ENCODE peak calls at places on chromosomes 13 and 19, in nine cellular contexts. W, M, J, G, A, R, N, Q and O are unnamed samples.

GRCh38 chr19:46606681-46607440 is 5.7 kb downstream of the CALM3 start:
- DNase-seq in J (no peak), G (no peak), W (no peak), A (no peak), Q (no peak), R (no peak), N (no peak), M (no peak), O (peak)

GRCh38 chr19:18119243-18120105 is 21.9 kb downstream of the MAST3 start:
- DNase-seq in A (no peak), M (no peak), Q (no peak), W (no peak), R (no peak), G (no peak), N (no peak), J (no peak), O (no peak)

GRCh38 chr13:27044837-27045570 is 126.6 kb downstream of the USP12 start:
- DNase-seq in A (no peak), J (no peak), M (no peak), Q (no peak), N (no peak), G (no peak), W (peak), R (no peak), O (no peak)

GRCh38 chr19:32018014-32018413 is 327.4 kb upstream of the ZNF507 start:
- DNase-seq in N (no peak), M (no peak), R (no peak), Q (peak), G (no peak), J (no peak), A (no peak), W (no peak), O (peak)

GRCh38 chr19:40805258-40805868 is 6.4 kb downstream of the EGLN2 start:
- DNase-seq in Q (no peak), N (no peak), A (no peak), W (no peak), R (no peak), M (no peak), J (no peak), G (no peak), O (no peak)

GRCh38 chr19:46946090-46946489 is 73.5 kb upstream of the NPAS1 start:
- DNase-seq in W (no peak), G (no peak), A (no peak), J (no peak), Q (no peak), N (peak), M (no peak), R (no peak), O (no peak)

GRCh38 chr13:89891416-89891815 is 1456.1 kb upstream of the MIR17HG start:
- DNase-seq in Q (no peak), N (no peak), R (no peak), J (no peak), G (no peak), A (no peak), W (no peak), M (no peak), O (no peak)

GRCh38 chr19:44728178-44728577 is 20.3 kb upstream of the BCL3 start:
- DNase-seq in J (no peak), W (no peak), N (no peak), M (no peak), Q (no peak), G (no peak), A (no peak), R (no peak), O (no peak)

GRCh38 chr19:49502866-49503581 is 6.8 kb downstream of the RPS11 start:
- DNase-seq in N (peak), W (no peak), A (peak), R (peak), G (peak), J (no peak), Q (no peak), M (peak), O (peak)

GRCh38 chr13:40589285-40590109 is 76.9 kb downstream of the FOXO1 start:
- DNase-seq in W (peak), R (no peak), N (no peak), J (no peak), Q (no peak), A (no peak), G (peak), M (peak), O (peak)

GRCh38 chr19:54431255-54431838 is 16.1 kb downstream of the TTYH1 start:
- DNase-seq in R (peak), Q (peak), A (peak), G (no peak), W (no peak), M (peak), J (no peak), N (no peak), O (no peak)

GRCh38 chr13:109400192-109400591 is 386.2 kb downstream of the IRS2 start:
- DNase-seq in J (peak), Q (no peak), W (no peak), R (no peak), M (no peak), N (no peak), G (no peak), A (no peak), O (no peak)

GRCh38 chr19:39917561-39918182 is 16.8 kb downstream of the FCGBP start:
- DNase-seq in J (no peak), G (no peak), R (no peak), A (no peak), M (no peak), W (no peak), Q (no peak), N (no peak), O (no peak)

GRCh38 chr19:57068921-57069697 is 50.7 kb upstream of the USP29 start:
- DNase-seq in A (no peak), M (no peak), Q (no peak), J (no peak), W (no peak), N (peak), G (no peak), R (no peak), O (no peak)

GRCh38 chr19:35533822-35534521 is 716 bp downstream of the GAPDHS start:
- DNase-seq in N (no peak), A (no peak), J (no peak), R (peak), M (peak), Q (no peak), G (no peak), W (no peak), O (no peak)

DNA sequence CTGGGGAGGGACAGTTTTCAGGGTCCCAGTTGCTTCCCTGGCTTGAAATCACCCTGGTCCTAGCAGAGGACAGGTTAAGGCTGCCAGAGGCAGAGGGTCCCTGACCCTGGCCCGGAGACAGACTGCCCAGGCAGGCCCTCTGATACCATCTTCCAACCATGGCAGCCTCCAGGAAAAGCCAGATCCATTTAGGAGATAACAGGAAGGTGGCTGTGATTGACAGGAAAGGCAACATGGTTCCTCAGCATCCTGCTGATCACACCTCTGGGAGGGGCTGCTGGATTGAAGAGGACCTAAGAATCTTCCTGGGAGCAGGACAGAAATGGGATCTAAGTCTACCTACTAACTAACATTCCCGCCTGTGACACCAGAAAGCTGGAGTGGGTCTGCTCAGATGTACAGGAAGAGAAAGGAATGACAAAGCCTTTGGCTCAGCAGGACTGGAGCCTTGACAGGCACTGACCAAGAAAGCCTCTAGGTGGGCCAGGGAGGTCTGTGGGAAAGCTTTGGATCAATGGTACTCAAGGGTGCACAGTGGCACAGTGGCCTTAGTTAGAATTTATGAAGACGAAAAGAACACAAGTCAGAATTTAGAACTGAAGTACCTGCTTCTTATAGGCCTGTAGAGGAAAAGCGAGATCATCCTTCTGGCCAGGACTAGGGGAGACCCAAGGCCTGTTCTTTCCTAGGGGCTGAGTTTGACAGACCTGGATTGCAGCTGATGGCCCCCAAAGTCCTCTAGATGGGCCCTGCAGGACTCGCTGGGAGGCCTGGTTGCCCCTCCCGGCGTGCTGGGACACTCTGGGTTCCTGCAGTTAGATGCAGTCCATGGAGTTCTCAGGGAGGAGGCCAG is 2.3 kb upstream of the PRKACA start:
- DNase-seq in W (no peak), Q (no peak), A (no peak), G (no peak), N (no peak), M (no peak), R (no peak), J (no peak), O (no peak)
- TF ChIP-seq POLR2A in W (no peak), Q (no peak), A (no peak), G (no peak), N (no peak), M (no peak), R (no peak), J (no peak), O (no peak)

DNA sequence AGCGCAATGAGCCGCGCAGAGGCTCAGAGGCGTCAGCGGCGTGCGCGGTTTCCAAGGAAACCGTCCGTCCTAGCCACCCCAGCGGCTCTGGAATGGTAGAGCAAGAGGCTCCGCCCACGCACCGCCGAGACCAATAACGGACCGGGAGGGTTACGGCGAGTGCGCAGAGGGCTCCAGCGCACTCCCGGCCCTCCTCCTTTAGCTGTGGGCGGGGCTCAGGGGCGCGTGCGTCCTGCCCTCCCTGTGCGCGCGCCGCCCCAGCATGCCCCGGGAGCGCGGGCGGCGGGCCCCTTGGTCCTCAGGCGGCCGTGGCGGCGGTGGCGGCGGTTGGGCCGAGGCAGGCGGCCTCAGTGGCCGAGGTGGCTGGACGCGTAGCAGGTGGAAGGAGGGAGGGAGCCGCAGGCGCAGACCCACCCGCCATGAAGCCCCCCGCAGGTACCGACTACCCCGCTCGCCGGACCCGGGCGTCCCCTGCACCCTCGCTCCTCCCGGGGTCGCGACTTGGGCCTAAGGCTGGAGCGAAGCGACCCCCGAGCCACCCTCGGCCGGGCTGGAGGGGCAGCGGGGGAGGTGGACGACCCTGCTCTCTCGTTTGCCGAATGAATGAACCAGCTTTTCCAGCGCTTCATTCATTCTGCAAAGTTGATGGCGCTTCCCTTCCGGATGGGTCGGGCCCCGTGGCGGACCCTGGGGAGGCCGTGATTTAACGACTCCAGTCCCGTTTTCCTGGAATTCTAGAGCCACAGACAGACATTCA is at the start of gene THOP1:
- DNase-seq in N (peak), R (peak), W (peak), M (peak), A (peak), J (peak), Q (peak), G (peak), O (peak)
- TF ChIP-seq POLR2A in N (peak), R (peak), W (peak), M (peak), A (peak), J (peak), Q (no peak), G (peak), O (peak)

DNA sequence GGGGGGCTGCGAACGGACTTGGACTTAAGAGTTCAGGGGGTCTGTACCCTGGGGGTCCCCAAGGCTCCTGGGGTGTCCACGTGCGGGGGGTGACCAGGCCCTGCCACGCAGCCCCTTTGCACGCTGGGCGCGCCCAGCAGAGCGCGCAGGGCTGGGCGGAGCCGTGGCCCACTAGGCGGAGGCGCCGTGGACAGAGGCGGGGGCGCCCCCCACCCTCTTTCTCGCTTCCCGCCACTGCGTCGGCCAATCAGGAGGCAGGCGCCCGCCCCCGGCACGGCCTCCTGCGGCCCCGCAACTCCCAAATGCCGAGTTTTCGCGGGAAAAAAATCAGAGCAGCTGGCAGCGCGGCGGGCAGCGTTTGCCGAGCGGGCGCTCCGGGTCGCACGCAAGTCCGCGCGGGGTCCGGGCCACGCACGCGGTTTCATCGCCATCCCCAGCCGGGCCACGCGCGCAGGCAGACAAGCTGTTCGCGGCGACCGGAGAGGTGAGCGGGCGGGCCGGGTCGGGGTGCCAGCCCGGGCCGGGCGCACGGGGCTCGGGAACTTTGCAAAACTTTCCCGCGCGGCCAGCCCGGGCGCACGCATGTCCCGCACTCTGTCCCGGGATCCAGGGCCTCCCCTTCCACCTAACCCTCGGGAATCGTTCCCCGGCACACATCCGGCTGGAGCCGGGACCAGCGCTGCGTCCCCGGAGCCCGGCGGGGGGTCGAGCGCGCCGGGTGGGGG is at the start of gene UHRF1:
- DNase-seq in N (peak), G (no peak), W (no peak), Q (no peak), A (no peak), J (peak), R (no peak), M (peak), O (no peak)
- TF ChIP-seq POLR2A in N (peak), G (no peak), W (peak), Q (no peak), A (peak), J (no peak), R (peak), M (peak), O (no peak)

GRCh38 chr19:29673451-29674371 is 8.4 kb downstream of the PLEKHF1 start:
- DNase-seq in R (no peak), M (no peak), J (no peak), A (no peak), G (no peak), N (no peak), W (no peak), Q (no peak), O (no peak)
- TF ChIP-seq POLR2A in R (no peak), M (no peak), J (no peak), A (no peak), G (no peak), N (no peak), W (no peak), Q (no peak), O (no peak)